ENCODE peak calls at places on chromosomes 1 and 21, in nine cellular contexts. X, U, D, J, B, A, N, H and I are unnamed samples.
A peak's percentile ranks its signal among the peaks of the same experiment; 100 is the strongest.

GRCh38 chr1:208600456-208600855 is 356.3 kb upstream of the PLXNA2 start:
- DNase-seq in X (no peak), U (no peak), D (no peak), J (no peak), B (no peak), A (no peak), N (no peak), H (no peak), I (no peak)

GRCh38 chr1:182299728-182300581 is 91.6 kb downstream of the GLUL start:
- DNase-seq in X (no peak), U (peak; percentile 9), D (no peak), J (peak; percentile 79), B (no peak), A (peak; percentile 14), N (no peak), H (peak; percentile 34), I (no peak)

GRCh38 chr1:163410073-163410522 is 88.3 kb downstream of the NUF2 start:
- DNase-seq in X (peak; percentile 16), U (peak; percentile 77), D (no peak), J (no peak), B (peak; percentile 57), A (peak; percentile 44), N (no peak), H (peak; percentile 69), I (peak; percentile 64)

GRCh38 chr1:70112838-70113237 is 92.5 kb downstream of the LRRC40 start:
- DNase-seq in X (no peak), U (no peak), D (no peak), J (no peak), B (no peak), A (no peak), N (no peak), H (no peak), I (no peak)

GRCh38 chr1:200903793-200904192 is 9.1 kb downstream of the INAVA start:
- DNase-seq in X (no peak), U (no peak), D (no peak), J (no peak), B (no peak), A (no peak), N (no peak), H (no peak), I (no peak)

GRCh38 chr1:27298632-27299384 is 23.2 kb upstream of the TMEM222 start:
- DNase-seq in X (no peak), U (no peak), D (no peak), J (no peak), B (no peak), A (no peak), N (no peak), H (no peak), I (no peak)

GRCh38 chr1:225886159-225887029 is 2.6 kb downstream of the LEFTY1 start:
- DNase-seq in X (no peak), U (no peak), D (no peak), J (no peak), B (no peak), A (no peak), N (no peak), H (no peak), I (no peak)

GRCh38 chr1:160439718-160440117 is 39.4 kb downstream of the VANGL2 start:
- DNase-seq in X (no peak), U (no peak), D (no peak), J (no peak), B (no peak), A (no peak), N (no peak), H (no peak), I (no peak)

GRCh38 chr21:36126621-36127110 is 8.2 kb upstream of the CBR3 start:
- DNase-seq in X (no peak), U (no peak), D (no peak), J (no peak), B (no peak), A (no peak), N (no peak), H (no peak), I (no peak)

GRCh38 chr21:43639470-43640178 is 19.7 kb downstream of the HSF2BP start:
- DNase-seq in X (no peak), U (peak; percentile 93), D (no peak), J (no peak), B (no peak), A (no peak), N (no peak), H (peak; percentile 90), I (no peak)

GRCh38 chr1:169882039-169882511 is 11.6 kb downstream of the SCYL3 start:
- DNase-seq in X (no peak), U (no peak), D (no peak), J (no peak), B (no peak), A (no peak), N (no peak), H (no peak), I (no peak)

GRCh38 chr21:45533731-45534571 is 8.3 kb downstream of the SLC19A1 start:
- DNase-seq in X (no peak), U (no peak), D (no peak), J (peak; percentile 74), B (no peak), A (no peak), N (no peak), H (no peak), I (no peak)

GRCh38 chr1:153238536-153238935 is 21.0 kb upstream of the LORICRIN start:
- DNase-seq in X (no peak), U (no peak), D (no peak), J (no peak), B (no peak), A (no peak), N (no peak), H (no peak), I (no peak)

GRCh38 chr1:117606608-117607261 is 887 bp downstream of the TENT5C start:
- DNase-seq in X (no peak), U (peak; percentile 36), D (peak; percentile 40), J (no peak), B (peak; percentile 23), A (peak; percentile 44), N (peak; percentile 40), H (peak; percentile 48), I (no peak)

GRCh38 chr1:194787001-194787400 is 1600.6 kb upstream of the B3GALT2 start:
- DNase-seq in X (no peak), U (no peak), D (no peak), J (no peak), B (no peak), A (no peak), N (no peak), H (no peak), I (no peak)